ENCODE peak calls at places on chromosome 17, in eight cellular contexts. C, H, T, V, R, P, X and D are unnamed samples.
A peak's percentile ranks its signal among the peaks of the same experiment; 100 is the strongest.

GRCh38 chr17:62666801-62667591 is 39.5 kb downstream of the MRC2 start:
- DNase-seq in T (no peak), X (no peak), V (no peak), H (no peak), C (no peak), P (no peak), R (no peak), D (no peak)

GRCh38 chr17:9020096-9020823 is 1.1 kb upstream of the NTN1 start:
- DNase-seq in H (no peak), T (no peak), X (no peak), V (no peak), P (no peak), R (no peak), C (no peak), D (no peak)

GRCh38 chr17:44608732-44609435 is 47.4 kb upstream of the MEIOC start:
- DNase-seq in R (no peak), V (no peak), P (no peak), H (no peak), X (no peak), T (peak; percentile 19), C (no peak), D (no peak)

GRCh38 chr17:55398689-55399088 is 22.9 kb downstream of the MMD start:
- DNase-seq in C (peak; percentile 31), T (no peak), H (peak; percentile 67), P (peak; percentile 12), X (no peak), V (no peak), R (no peak), D (no peak)

GRCh38 chr17:82879241-82879640 is 39.4 kb upstream of the ZNF750 start:
- DNase-seq in P (no peak), T (no peak), C (no peak), X (no peak), V (peak; percentile 50), H (no peak), R (no peak), D (no peak)

GRCh38 chr17:14304876-14305636 is 4.2 kb downstream of the HS3ST3B1 start:
- DNase-seq in X (no peak), P (no peak), C (no peak), T (no peak), R (no peak), H (no peak), V (no peak), D (peak; percentile 22)

GRCh38 chr17:77717941-77718668 is 240.4 kb upstream of the TNRC6C start:
- DNase-seq in C (no peak), H (no peak), V (no peak), R (no peak), T (no peak), X (no peak), P (no peak), D (no peak)

GRCh38 chr17:6643460-6644125 is 2.7 kb downstream of the TXNDC17 start:
- DNase-seq in H (no peak), X (no peak), C (no peak), P (no peak), V (no peak), R (no peak), T (peak; percentile 81), D (no peak)

GRCh38 chr17:4043862-4044261 is 79.6 kb upstream of the ATP2A3 start:
- DNase-seq in P (no peak), H (no peak), R (no peak), V (peak; percentile 55), T (no peak), X (no peak), C (no peak), D (no peak)

GRCh38 chr17:16258916-16259315 is 41.9 kb downstream of the PIGL start:
- DNase-seq in V (no peak), T (peak; percentile 84), R (no peak), H (no peak), C (peak; percentile 45), P (no peak), X (peak; percentile 21), D (no peak)

GRCh38 chr17:43608313-43608712 is 53.4 kb downstream of the MEOX1 start:
- DNase-seq in X (no peak), C (peak; percentile 12), V (no peak), H (no peak), P (no peak), T (no peak), R (no peak), D (no peak)

GRCh38 chr17:29368161-29368560 is 22.0 kb upstream of the TAOK1 start:
- DNase-seq in P (no peak), R (no peak), C (no peak), H (no peak), X (no peak), T (no peak), V (no peak), D (no peak)

GRCh38 chr17:75267403-75268232 is 3.4 kb downstream of the MIF4GD start:
- DNase-seq in T (no peak), V (no peak), P (peak; percentile 77), C (no peak), H (peak; percentile 17), R (no peak), X (no peak), D (no peak)

GRCh38 chr17:36597866-36598777 is 3.3 kb upstream of the MRM1 start:
- DNase-seq in X (no peak), T (no peak), R (no peak), H (no peak), P (no peak), C (no peak), V (no peak), D (no peak)

GRCh38 chr17:71402661-71403141 is 718.1 kb upstream of the SOX9 start:
- DNase-seq in T (no peak), H (no peak), P (peak; percentile 24), V (no peak), X (no peak), C (no peak), R (no peak), D (no peak)

DNA sequence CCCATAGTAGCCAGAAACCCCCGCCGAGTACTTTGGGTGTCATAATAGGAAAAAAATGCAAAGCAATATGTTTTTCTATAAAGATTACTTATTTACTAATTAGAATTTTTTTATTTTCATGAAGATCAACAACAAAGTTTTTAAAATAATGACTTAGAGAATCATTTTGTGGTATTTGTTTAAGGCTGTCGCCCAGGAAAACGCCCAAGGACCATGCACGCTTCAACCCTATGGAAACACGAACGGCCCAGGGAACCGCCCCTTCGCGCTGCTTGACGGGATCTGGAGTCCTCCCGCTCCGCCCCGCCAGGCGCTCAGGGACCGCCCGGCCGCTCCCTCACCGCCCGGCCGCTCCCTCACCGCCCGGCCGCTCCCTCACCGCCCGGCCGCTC is 408 bp upstream of the KPNA2 start:
- DNase-seq in P (peak; percentile 97), H (peak; percentile 97), V (peak; percentile 98), C (no peak), R (no peak), X (peak; percentile 91), T (no peak), D (peak; percentile 93)
- H3K4me3 ChIP-seq in P (peak overlapping the region; percentile 8), H (peak overlapping the region; percentile 21), V (peak overlapping the region; percentile 50), C (no peak overlapping the region), R (peak overlapping the region; percentile 32), X (peak overlapping the region; percentile 26), T (peak overlapping the region; percentile 36), D (no peak overlapping the region)

GRCh38 chr17:42049834-42050359 is 504 bp downstream of the C17orf113 start:
- DNase-seq in P (no peak), C (no peak), H (no peak), V (no peak), T (no peak), R (no peak), X (no peak), D (no peak)

GRCh38 chr17:42051645-42052044 is 1.2 kb upstream of the C17orf113 start:
- DNase-seq in H (no peak), R (no peak), T (no peak), V (no peak), C (no peak), X (no peak), P (no peak), D (no peak)

GRCh38 chr17:42050360-42051012 is at the start of gene C17orf113:
- DNase-seq in R (no peak), P (peak; percentile 86), C (peak; percentile 29), H (peak; percentile 81), X (peak; percentile 34), V (peak; percentile 84), T (no peak), D (peak; percentile 56)

GRCh38 chr17:42052478-42052877 is 2.1 kb upstream of the C17orf113 start:
- DNase-seq in X (no peak), V (no peak), R (no peak), P (no peak), H (no peak), C (no peak), T (no peak), D (no peak)

DNA sequence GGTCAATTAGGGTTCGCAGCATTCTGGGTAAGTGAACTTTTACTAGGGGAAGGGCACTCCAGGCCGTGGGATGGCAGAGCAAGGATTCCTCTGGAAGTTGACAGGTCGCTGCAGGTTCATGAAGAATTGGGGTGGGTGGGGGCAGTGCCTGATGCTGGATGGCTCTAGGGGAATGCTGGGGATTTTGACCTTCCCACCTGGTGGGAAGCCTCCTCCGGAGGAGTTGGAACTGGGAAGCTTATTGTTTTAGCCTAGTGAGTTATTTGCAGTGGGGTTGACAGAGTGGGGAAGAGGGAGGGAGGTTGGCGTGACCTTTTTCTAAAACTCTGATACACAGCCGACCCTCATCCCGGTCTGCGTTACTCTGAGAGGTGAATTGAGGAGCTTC is 606 bp upstream of the C17orf113 start:
- DNase-seq in C (no peak), R (no peak), T (no peak), P (no peak), X (no peak), H (no peak), V (no peak), D (no peak)
- H3K4me3 ChIP-seq in C (no peak overlapping the region), R (peak overlapping the region; percentile 10), T (peak overlapping the region; percentile 56), P (peak overlapping the region; percentile 87), X (peak overlapping the region; percentile 31), H (peak overlapping the region; percentile 96), V (peak overlapping the region; percentile 58), D (peak overlapping the region; percentile 52)

GRCh38 chr17:47969975-47970724 is 763 bp upstream of the CDK5RAP3 start:
- DNase-seq in C (no peak), T (no peak), P (no peak), H (no peak), V (no peak), R (no peak), X (no peak), D (no peak)
- H3K4me3 ChIP-seq in C (no peak overlapping the region), T (peak overlapping the region; percentile 43), P (no peak overlapping the region), H (no peak overlapping the region), V (peak overlapping the region; percentile 16), R (peak overlapping the region; percentile 46), X (peak overlapping the region; percentile 16), D (no peak overlapping the region)

DNA sequence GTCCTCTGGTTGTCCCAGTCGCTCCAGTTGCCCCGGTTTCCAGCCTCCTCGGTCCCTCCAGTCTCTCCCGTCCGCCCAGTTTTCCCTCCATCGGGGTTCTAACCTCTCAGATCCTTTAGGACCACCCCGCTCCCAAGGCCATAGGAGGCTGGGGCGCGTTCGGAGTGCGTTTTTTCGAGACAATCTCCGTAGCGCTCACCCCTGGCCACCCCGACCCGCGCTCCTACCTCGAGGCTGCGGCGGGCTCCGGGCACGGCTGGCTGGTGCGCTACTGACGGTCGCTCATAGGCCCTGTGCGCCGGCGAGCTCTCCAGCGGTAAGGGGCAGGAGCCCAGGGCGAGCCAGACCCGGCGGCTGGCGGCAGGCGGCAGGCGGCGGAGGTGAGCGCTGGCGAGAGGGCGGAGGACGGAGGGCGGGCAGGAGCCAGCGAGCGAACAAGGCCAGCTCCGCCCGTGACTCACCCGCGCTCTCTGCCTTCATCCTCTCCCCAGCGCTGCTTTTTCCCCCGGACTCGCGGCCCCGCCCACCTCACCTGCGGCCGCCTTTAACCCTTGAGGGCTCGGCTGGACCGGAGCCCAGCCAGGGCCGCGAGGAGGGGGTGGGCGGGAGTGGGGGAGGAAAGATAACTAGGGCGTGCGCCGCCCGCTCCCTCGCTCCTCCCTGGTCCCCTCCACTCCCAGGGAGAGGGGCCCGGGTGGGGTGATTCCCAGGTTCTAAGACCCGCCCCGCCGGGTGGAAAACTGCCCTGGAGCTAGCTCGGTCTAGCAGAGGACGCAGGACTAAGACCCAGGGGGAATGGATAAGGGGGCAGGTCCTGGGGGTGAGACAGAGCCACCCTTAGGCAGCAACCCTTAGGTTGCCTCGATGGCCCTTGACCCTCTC is at the start of gene SP6:
- DNase-seq in T (peak; percentile 51), H (peak; percentile 86), C (peak; percentile 48), X (peak; percentile 39), V (peak; percentile 77), P (peak; percentile 94), R (no peak), D (peak; percentile 81)
- H3K4me3 ChIP-seq in T (peak within 1 kb of the TSS; percentile 25), H (peak within 1 kb of the TSS; percentile 30), C (no peak within 1 kb of the TSS), X (no peak within 1 kb of the TSS), V (peak within 1 kb of the TSS; percentile 33), P (peak within 1 kb of the TSS; percentile 25), R (peak within 1 kb of the TSS; percentile 31), D (peak within 1 kb of the TSS; percentile 22)